ENCODE peak calls at places on chromosomes 13 and 19, in eight cellular contexts. Q is A673, R is tibial nerve, K is body of pancreas, A is upper lobe of right lung, C is psoas muscle, S is thoracic aorta, L is A549. M is an unnamed sample.

GRCh38 chr13:39273953-39274352 is 235.7 kb downstream of the NHLRC3 start:
- DNase-seq in Q (no peak), R (no peak), K (peak; percentile 34), A (no peak), C (no peak), S (no peak), L (no peak), M (no peak)

GRCh38 chr13:110068176-110068473 is 238.8 kb downstream of the COL4A1 start:
- DNase-seq in Q (no peak), R (no peak), K (no peak), A (no peak), C (no peak), S (no peak), L (no peak), M (no peak)

GRCh38 chr13:102648046-102648445 is 46.8 kb downstream of the METTL21C start:
- DNase-seq in Q (peak; percentile 47), R (no peak), K (no peak), A (no peak), C (no peak), S (no peak), L (no peak), M (no peak)

GRCh38 chr19:58252102-58252685 is 23.5 kb downstream of the ZNF544 start:
- DNase-seq in Q (no peak), R (no peak), K (no peak), A (no peak), C (no peak), S (no peak), L (no peak), M (no peak)

GRCh38 chr19:19405919-19406877 is 723 bp downstream of the GATAD2A start:
- DNase-seq in Q (peak; percentile 62), R (no peak), K (peak; percentile 64), A (peak; percentile 83), C (peak; percentile 72), S (no peak), L (no peak), M (peak; percentile 76)

GRCh38 chr13:59607780-59608233 is 555.9 kb downstream of the DIAPH3 start:
- DNase-seq in Q (no peak), R (no peak), K (no peak), A (no peak), C (no peak), S (no peak), L (no peak), M (no peak)

GRCh38 chr13:76725211-76725610 is 161.0 kb downstream of the KCTD12 start:
- DNase-seq in Q (no peak), R (no peak), K (no peak), A (no peak), C (no peak), S (no peak), L (no peak), M (no peak)

GRCh38 chr13:108929532-108929931 is 300.1 kb downstream of the MYO16 start:
- DNase-seq in Q (no peak), R (no peak), K (no peak), A (no peak), C (no peak), S (no peak), L (no peak), M (no peak)

GRCh38 chr13:39353988-39354387 is 249.0 kb downstream of the LHFPL6 start:
- DNase-seq in Q (no peak), R (no peak), K (no peak), A (no peak), C (no peak), S (no peak), L (no peak), M (no peak)

DNA sequence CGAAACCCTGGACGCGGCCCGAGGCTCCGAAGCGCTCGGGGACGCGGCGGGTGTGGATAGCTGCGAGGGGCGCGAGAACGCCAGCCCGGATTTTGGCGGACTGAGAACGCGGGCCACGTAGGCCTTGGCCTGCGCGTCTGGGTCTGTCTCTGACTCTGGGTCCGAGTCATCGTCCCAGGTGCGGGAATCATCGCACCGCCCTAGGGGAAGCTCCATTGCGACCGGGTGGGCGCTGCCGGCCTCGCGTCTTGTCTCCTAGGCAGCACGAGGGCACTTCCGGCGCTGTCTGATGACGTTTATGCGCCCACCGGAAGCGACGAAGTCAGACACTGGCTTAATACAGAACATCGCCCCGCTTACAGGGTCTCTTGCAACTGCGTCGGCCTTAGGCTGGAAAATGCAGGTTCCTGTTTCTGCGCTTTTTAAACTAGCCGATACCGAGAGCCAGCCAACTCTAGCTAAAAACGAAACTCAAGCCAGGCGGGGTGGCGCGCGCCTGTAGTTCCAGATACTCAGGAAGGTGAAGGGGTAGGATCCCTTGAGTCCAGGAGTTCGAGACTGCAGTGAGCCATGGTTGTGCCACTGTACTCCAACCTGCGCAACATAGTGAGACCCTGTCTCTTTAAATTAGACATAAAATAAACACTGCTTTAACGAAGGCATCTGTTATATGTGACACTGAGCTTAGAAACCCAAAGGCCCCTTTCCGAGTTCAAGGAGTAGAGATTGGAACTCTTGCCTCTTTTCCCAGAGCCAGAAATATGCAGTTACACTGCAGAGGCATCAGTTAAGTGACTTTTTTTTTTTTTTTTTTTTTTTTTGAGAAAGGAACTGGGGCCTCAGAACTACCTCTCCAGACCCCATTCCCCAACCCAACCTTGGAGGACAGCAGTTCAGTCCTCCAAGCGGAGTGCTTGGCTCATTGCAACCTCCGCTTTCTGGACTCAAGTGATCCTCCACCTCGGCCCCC is at the start of gene FBXW9:
- DNase-seq in Q (peak; percentile 97), R (peak; percentile 97), K (peak; percentile 97), A (peak; percentile 97), C (peak; percentile 98), S (peak; percentile 95), L (peak; percentile 85), M (peak; percentile 96)
- TF ChIP-seq CTCF in Q (no peak), R (no peak), K (no peak), A (no peak), C (no peak), S (no peak), L (no peak), M (no peak)

GRCh38 chr19:30895946-30896345 is 453.3 kb downstream of the TSHZ3 start:
- DNase-seq in Q (no peak), R (no peak), K (no peak), A (no peak), C (no peak), S (no peak), L (no peak), M (no peak)
- H3K9me3 ChIP-seq in Q (no peaks in the 10 kb centered on the region), R (no peaks in the 10 kb centered on the region), K (no peaks in the 10 kb centered on the region), A (no peaks in the 10 kb centered on the region), C (no peaks in the 10 kb centered on the region), S (no peaks in the 10 kb centered on the region), L (no peaks in the 10 kb centered on the region), M (no peaks in the 10 kb centered on the region)

GRCh38 chr19:18309525-18310064 is 13.3 kb downstream of the LSM4 start:
- DNase-seq in Q (no peak), R (no peak), K (no peak), A (no peak), C (no peak), S (no peak), L (no peak), M (no peak)
- H3K27ac ChIP-seq in Q (no peak overlapping the region), R (no peak overlapping the region), K (no peak overlapping the region), A (no peak overlapping the region), C (no peak overlapping the region), S (no peak overlapping the region), L (no peak overlapping the region), M (no peak overlapping the region)

GRCh38 chr13:66353664-66354063 is 876.5 kb downstream of the PCDH9 start:
- DNase-seq in Q (no peak), R (no peak), K (no peak), A (no peak), C (no peak), S (no peak), L (no peak), M (no peak)
- TF ChIP-seq CTCF in Q (no peak), R (no peak), K (peak; percentile 15), A (no peak), C (no peak), S (no peak), L (no peak), M (no peak)

GRCh38 chr19:22421797-22422196 is 349 bp downstream of the ZNF98 start:
- DNase-seq in Q (no peak), R (no peak), K (no peak), A (no peak), C (no peak), S (no peak), L (no peak), M (no peak)

GRCh38 chr19:22428299-22428913 is 6.3 kb upstream of the ZNF98 start:
- DNase-seq in Q (no peak), R (no peak), K (peak; percentile 38), A (no peak), C (no peak), S (no peak), L (no peak), M (no peak)

GRCh38 chr19:22426901-22427300 is 4.8 kb upstream of the ZNF98 start:
- DNase-seq in Q (no peak), R (no peak), K (no peak), A (no peak), C (no peak), S (no peak), L (no peak), M (no peak)

GRCh38 chr19:22422220-22422619 is at the start of gene ZNF98:
- DNase-seq in Q (no peak), R (no peak), K (peak; percentile 59), A (no peak), C (peak; percentile 62), S (no peak), L (no peak), M (no peak)

DNA sequence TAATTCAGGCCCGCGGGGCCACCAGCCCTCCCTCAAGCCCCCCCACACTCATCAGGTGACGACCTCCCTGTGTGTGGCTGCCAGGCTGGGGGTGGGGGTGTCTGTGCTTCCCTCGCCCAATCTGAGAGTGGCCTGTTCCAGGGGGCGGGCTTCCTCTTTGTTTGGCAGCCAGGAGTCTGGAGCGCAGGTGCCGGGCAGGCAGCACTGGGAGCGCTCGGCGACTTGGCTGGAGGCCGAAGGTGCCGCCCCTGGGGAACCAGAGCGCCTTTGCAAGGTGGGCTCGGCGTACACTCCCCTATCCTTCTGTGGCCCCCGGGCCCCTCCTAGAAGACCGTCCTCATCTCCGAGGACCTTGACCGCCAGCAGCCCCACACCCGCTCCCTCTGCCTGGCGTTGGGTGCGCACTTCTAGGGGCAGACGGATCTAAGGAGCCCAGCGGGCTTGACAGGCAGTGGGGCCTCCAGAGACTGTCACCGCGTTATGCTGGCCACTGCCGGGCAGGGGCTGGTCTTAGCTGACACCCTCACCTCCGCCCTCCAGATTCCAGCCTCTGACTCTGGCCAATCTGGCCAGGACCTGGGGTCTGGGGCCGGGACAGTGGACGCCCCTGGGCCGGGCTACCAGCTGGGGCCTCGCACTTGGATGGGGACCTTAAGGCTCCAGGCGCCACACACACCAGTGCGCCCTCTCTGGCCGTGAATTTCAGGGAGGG is 5.6 kb upstream of the ZNF98 start:
- DNase-seq in Q (no peak), R (no peak), K (peak; percentile 76), A (no peak), C (no peak), S (no peak), L (no peak), M (no peak)
- H3K9me3 ChIP-seq in Q (peaks cover 57% of the 10 kb centered on the region), R (no peaks in the 10 kb centered on the region), K (no peaks in the 10 kb centered on the region), A (no peaks in the 10 kb centered on the region), C (no peaks in the 10 kb centered on the region), S (peaks cover 12% of the 10 kb centered on the region), L (peaks cover 40% of the 10 kb centered on the region), M (peaks cover 22% of the 10 kb centered on the region)